ENCODE peak calls at places on chromosomes 16 and 17, in nine cellular contexts. V, A, Y, S, G, O, Z, J and H are unnamed samples. For H3K27me3 and H3K36me3, the result is how much of the 10 kb centered on the place peaks cover.

GRCh38 chr16:80058236-80058635 is 457.7 kb upstream of the MAF start:
- DNase-seq in V (no peak), A (no peak), Y (no peak), S (peak), G (no peak), O (peak), Z (no peak), J (no peak), H (no peak)

GRCh38 chr16:67431805-67432476 is 1.0 kb downstream of the HSD11B2 start:
- DNase-seq in V (no peak), A (peak), Y (no peak), S (no peak), G (no peak), O (no peak), Z (no peak), J (no peak), H (peak)

GRCh38 chr16:49440156-49441065 is 66.8 kb downstream of the C16orf78 start:
- DNase-seq in V (no peak), A (peak), Y (no peak), S (no peak), G (no peak), O (no peak), Z (no peak), J (no peak), H (no peak)

GRCh38 chr17:65402513-65403086 is 158.8 kb downstream of the AXIN2 start:
- DNase-seq in V (no peak), A (no peak), Y (no peak), S (no peak), G (no peak), O (no peak), Z (no peak), J (no peak), H (no peak)

GRCh38 chr16:4390266-4391260 is 18.9 kb downstream of the VASN start:
- DNase-seq in V (peak), A (peak), Y (no peak), S (no peak), G (no peak), O (no peak), Z (no peak), J (no peak), H (peak)

GRCh38 chr17:77696720-77697460 is 261.6 kb upstream of the TNRC6C start:
- DNase-seq in V (no peak), A (no peak), Y (no peak), S (no peak), G (peak), O (no peak), Z (no peak), J (no peak), H (peak)

GRCh38 chr17:40864661-40865380 is 2.2 kb downstream of the KRT12 start:
- DNase-seq in V (no peak), A (no peak), Y (no peak), S (no peak), G (no peak), O (no peak), Z (no peak), J (no peak), H (no peak)

GRCh38 chr17:50183439-50184001 is 17.7 kb downstream of the SGCA start:
- DNase-seq in V (no peak), A (no peak), Y (no peak), S (no peak), G (no peak), O (no peak), Z (no peak), J (no peak), H (peak)

GRCh38 chr17:39916918-39917317 is 1.5 kb downstream of the GSDMB start:
- DNase-seq in V (no peak), A (no peak), Y (no peak), S (no peak), G (no peak), O (no peak), Z (no peak), J (peak), H (peak)

GRCh38 chr17:9432867-9433495 is 142.6 kb downstream of the STX8 start:
- DNase-seq in V (no peak), A (no peak), Y (no peak), S (no peak), G (no peak), O (no peak), Z (no peak), J (peak), H (no peak)

GRCh38 chr16:3035972-3036725 is 595 bp downstream of the BICDL2 start:
- DNase-seq in V (no peak), A (no peak), Y (no peak), S (no peak), G (no peak), O (peak), Z (no peak), J (no peak), H (peak)

GRCh38 chr17:73990290-73990689 is 213.2 kb upstream of the RPL38 start:
- DNase-seq in V (no peak), A (no peak), Y (no peak), S (no peak), G (no peak), O (no peak), Z (no peak), J (no peak), H (peak)
- H3K27me3 ChIP-seq in V (under half), A (under half), Y (under half), S (under half), G (under half), O (under half), Z (under half), J (under half), H (under half)

DNA sequence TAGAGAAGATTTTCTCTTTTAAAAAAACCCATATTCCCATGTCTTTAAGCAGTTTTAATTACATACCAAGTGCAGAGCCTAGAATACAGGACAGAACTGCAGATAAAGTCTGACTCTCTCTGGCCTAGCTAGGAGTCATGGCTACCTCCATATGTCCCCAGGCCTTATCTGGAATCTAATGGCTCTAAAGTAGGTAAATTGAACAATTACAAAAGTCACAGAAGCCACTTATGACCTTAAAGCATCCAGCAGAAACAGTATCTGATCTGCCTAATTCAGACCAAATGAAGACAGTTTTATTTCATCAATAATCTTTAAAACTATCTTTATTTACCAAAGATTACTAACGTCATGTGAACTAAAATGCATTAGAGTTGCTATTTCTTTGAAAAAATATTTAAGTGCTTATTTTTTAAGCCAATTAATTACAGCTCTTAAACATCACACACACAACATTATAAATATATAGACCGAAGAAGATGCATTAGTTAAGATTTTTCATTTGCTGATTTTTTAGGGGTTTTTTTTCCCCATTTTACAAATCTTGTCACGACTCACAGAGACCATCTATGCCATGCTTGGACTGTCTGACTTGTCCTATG is 28.7 kb downstream of the PMM2 start:
- DNase-seq in V (no peak), A (no peak), Y (no peak), S (no peak), G (no peak), O (no peak), Z (no peak), J (no peak), H (no peak)
- H3K36me3 ChIP-seq in V (under half), A (under half), Y (under half), S (under half), G (half or more), O (under half), Z (under half), J (half or more), H (under half)

GRCh38 chr17:28230011-28230410 is 89.0 kb upstream of the TMEM97 start:
- DNase-seq in V (no peak), A (no peak), Y (no peak), S (no peak), G (no peak), O (peak), Z (no peak), J (no peak), H (no peak)
- H3K27me3 ChIP-seq in V (under half), A (under half), Y (under half), S (under half), G (under half), O (under half), Z (under half), J (under half), H (under half)

DNA sequence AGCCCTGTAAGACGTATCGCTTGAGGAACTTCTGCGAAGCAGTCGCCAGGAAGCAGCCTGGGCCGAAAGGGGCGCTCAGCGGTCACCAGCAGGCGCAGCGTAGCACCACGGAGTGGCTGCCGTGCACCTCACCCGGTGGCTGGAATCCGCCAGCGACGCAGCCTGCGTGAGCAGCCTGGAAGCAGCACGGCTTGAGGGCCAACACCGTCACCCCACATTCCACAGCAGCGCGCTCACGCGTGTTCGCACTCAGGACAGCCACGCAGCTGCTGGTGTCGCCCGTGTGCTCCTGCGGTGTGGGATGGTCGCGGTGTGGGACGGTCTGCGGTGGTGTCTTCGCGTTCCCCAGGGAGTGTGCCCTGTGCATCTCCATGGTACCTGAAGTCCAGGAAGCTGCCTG is 9.6 kb downstream of the UBE2I start:
- DNase-seq in V (no peak), A (no peak), Y (no peak), S (no peak), G (no peak), O (no peak), Z (no peak), J (no peak), H (no peak)
- H3K36me3 ChIP-seq in V (under half), A (under half), Y (under half), S (half or more), G (half or more), O (under half), Z (half or more), J (half or more), H (half or more)

DNA sequence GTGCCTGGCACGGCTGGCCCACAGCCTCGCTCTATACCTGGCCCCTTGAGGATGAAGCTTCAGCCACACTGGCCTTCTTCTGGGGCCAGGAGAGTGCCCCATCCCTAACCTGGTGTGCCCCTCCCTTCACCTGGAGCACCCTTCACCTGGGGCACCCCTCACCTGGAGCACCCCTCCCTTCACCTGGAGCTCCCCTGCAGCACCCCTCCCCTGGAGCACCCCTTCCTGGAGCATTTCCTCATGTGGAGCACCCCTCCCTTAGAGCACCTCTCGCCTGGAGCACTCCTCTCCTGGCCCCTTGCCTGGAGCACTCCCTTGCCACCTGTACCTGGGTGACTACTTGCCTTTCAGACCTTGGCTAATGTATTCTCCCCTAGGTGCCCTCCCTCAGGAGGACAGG is 2.4 kb upstream of the FBXL16 start:
- DNase-seq in V (no peak), A (no peak), Y (no peak), S (no peak), G (no peak), O (no peak), Z (no peak), J (no peak), H (no peak)
- H3K27me3 ChIP-seq in V (under half), A (half or more), Y (under half), S (under half), G (half or more), O (under half), Z (half or more), J (under half), H (half or more)

GRCh38 chr16:77331802-77332586 is 102.8 kb downstream of the ADAMTS18 start:
- DNase-seq in V (no peak), A (no peak), Y (no peak), S (no peak), G (no peak), O (no peak), Z (no peak), J (no peak), H (no peak)

GRCh38 chr16:77332792-77333191 is 102.0 kb downstream of the ADAMTS18 start:
- DNase-seq in V (no peak), A (no peak), Y (no peak), S (peak), G (no peak), O (no peak), Z (no peak), J (peak), H (no peak)

GRCh38 chr16:77335652-77336234 is 99.1 kb downstream of the ADAMTS18 start:
- DNase-seq in V (no peak), A (peak), Y (no peak), S (no peak), G (no peak), O (no peak), Z (peak), J (no peak), H (no peak)

GRCh38 chr16:77336637-77337036 is 98.2 kb downstream of the ADAMTS18 start:
- DNase-seq in V (no peak), A (peak), Y (no peak), S (no peak), G (no peak), O (no peak), Z (no peak), J (peak), H (no peak)
- H3K36me3 ChIP-seq in V (under half), A (under half), Y (under half), S (under half), G (under half), O (under half), Z (under half), J (under half), H (under half)

GRCh38 chr16:1080801-1081733 is 8.5 kb downstream of the SSTR5 start:
- DNase-seq in V (no peak), A (no peak), Y (no peak), S (no peak), G (no peak), O (no peak), Z (no peak), J (no peak), H (peak)
- H3K27me3 ChIP-seq in V (under half), A (under half), Y (under half), S (under half), G (half or more), O (under half), Z (under half), J (under half), H (under half)

DNA sequence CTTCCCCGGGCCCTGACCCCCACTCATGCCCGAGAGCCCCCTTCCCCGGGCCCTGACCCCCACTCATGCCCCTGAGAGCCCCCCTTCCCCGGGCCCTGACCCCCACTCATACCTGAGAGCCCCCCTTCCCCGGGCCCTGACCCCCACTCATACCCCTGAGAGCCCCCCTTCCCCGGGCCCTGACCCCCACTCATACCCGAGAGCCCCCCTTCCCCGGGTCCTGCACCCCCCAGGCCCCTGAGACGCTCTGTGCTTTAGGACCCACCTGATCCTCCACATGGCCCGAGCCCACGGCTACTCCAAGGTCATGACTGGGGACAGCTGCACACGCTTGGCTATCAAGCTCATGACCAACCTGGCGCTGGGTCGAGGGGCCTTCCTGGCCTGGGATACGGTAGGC is 6.8 kb downstream of the CTU2 start:
- DNase-seq in V (no peak), A (no peak), Y (no peak), S (no peak), G (no peak), O (no peak), Z (no peak), J (no peak), H (peak)
- H3K36me3 ChIP-seq in V (under half), A (under half), Y (under half), S (under half), G (half or more), O (under half), Z (under half), J (under half), H (under half)

GRCh38 chr16:58025351-58026138 is at the start of gene MMP15:
- DNase-seq in V (peak), A (peak), Y (peak), S (peak), G (no peak), O (peak), Z (peak), J (peak), H (peak)
- H3K27me3 ChIP-seq in V (under half), A (under half), Y (under half), S (under half), G (under half), O (under half), Z (under half), J (under half), H (under half)